ENCODE peak calls at places on chromosomes 11 and 22, in six cellular contexts. F, Z, G, A, O and B are unnamed samples.

GRCh38 chr11:94128171-94128745 is 383 bp upstream of the PANX1 start:
- DNase-seq in G (no peak), O (no peak), Z (no peak), F (peak), A (no peak), B (peak)

GRCh38 chr22:19121631-19122142 is 525 bp downstream of the DGCR2 start:
- DNase-seq in O (peak), Z (peak), A (peak), F (peak), G (peak), B (peak)

GRCh38 chr11:69417211-69418085 is 64.0 kb upstream of the LINC01488 start:
- DNase-seq in F (no peak), O (no peak), Z (no peak), G (no peak), A (no peak), B (no peak)

GRCh38 chr22:41401781-41402648 is 20.3 kb downstream of the TEF start:
- DNase-seq in A (peak), G (peak), F (no peak), Z (no peak), O (peak), B (peak)

GRCh38 chr11:69941546-69942332 is 122.5 kb upstream of the FGF3 start:
- DNase-seq in F (no peak), A (peak), O (no peak), G (no peak), Z (no peak), B (no peak)

GRCh38 chr11:65047581-65048422 is 6.8 kb downstream of the SAC3D1 start:
- DNase-seq in F (peak), O (peak), A (no peak), Z (no peak), G (no peak), B (peak)

GRCh38 chr11:103903621-103904323 is 132.7 kb upstream of the DDI1 start:
- DNase-seq in A (no peak), O (no peak), Z (peak), F (no peak), G (no peak), B (no peak)

GRCh38 chr11:9203715-9204311 is 61.3 kb downstream of the DENND5A start:
- DNase-seq in A (no peak), Z (no peak), F (no peak), G (no peak), O (no peak), B (no peak)

GRCh38 chr11:123543796-123544195 is 110.6 kb downstream of the SCN3B start:
- DNase-seq in Z (no peak), F (no peak), G (peak), O (no peak), A (no peak), B (no peak)

GRCh38 chr22:38694049-38694448 is 6.7 kb downstream of the JOSD1 start:
- DNase-seq in Z (no peak), A (no peak), O (no peak), F (no peak), G (no peak), B (no peak)

GRCh38 chr11:57368106-57368826 is 12.7 kb downstream of the PRG3 start:
- DNase-seq in F (no peak), O (peak), A (no peak), G (peak), Z (no peak), B (no peak)

GRCh38 chr22:42412744-42413220 is 19.4 kb downstream of the NFAM1 start:
- DNase-seq in Z (no peak), A (no peak), F (no peak), O (no peak), G (no peak), B (peak)

GRCh38 chr22:48701296-48702030 is 1126.2 kb downstream of the BRD1 start:
- DNase-seq in A (peak), Z (no peak), F (no peak), G (no peak), O (no peak), B (no peak)

GRCh38 chr11:80606726-80607125 is 1165.9 kb upstream of the TENM4 start:
- DNase-seq in Z (no peak), O (no peak), G (no peak), F (no peak), A (no peak), B (no peak)

GRCh38 chr22:35380537-35381423 is at the start of gene HMOX1:
- DNase-seq in F (peak), O (peak), Z (peak), G (peak), A (peak), B (peak)

GRCh38 chr11:85423331-85423730 is 203.8 kb downstream of the DLG2 start:
- DNase-seq in G (no peak), O (no peak), F (no peak), Z (no peak), A (peak), B (no peak)

GRCh38 chr22:49853981-49854791 is 542 bp downstream of the ZBED4 start:
- DNase-seq in G (peak), F (peak), Z (peak), A (peak), O (peak), B (peak)

GRCh38 chr22:20430641-20431519 is 6.7 kb downstream of the SCARF2 start:
- DNase-seq in A (peak), G (peak), Z (peak), O (peak), F (peak), B (no peak)

GRCh38 chr22:23523746-23524145 is 56.3 kb downstream of the IGLL1 start:
- DNase-seq in F (no peak), A (no peak), G (no peak), O (no peak), Z (no peak), B (peak)

GRCh38 chr11:20156280-20156875 is 3.9 kb downstream of the DBX1 start:
- DNase-seq in F (peak), Z (no peak), A (peak), O (no peak), G (no peak), B (no peak)

GRCh38 chr11:8814209-8814922 is 96.6 kb upstream of the AKIP1 start:
- DNase-seq in O (no peak), A (no peak), G (peak), Z (no peak), F (peak), B (no peak)

GRCh38 chr11:119478711-119479285 is 55.8 kb upstream of the THY1 start:
- DNase-seq in O (no peak), Z (no peak), A (no peak), F (no peak), G (no peak), B (no peak)

GRCh38 chr22:27213291-27213690 is 555.9 kb downstream of the MIAT start:
- DNase-seq in O (no peak), F (no peak), G (no peak), Z (no peak), A (no peak), B (no peak)

GRCh38 chr22:33163815-33164214 is 105.6 kb upstream of the SYN3 start:
- DNase-seq in G (no peak), Z (no peak), F (no peak), A (no peak), O (no peak), B (no peak)

GRCh38 chr11:35343033-35343598 is 76.2 kb downstream of the SLC1A2 start:
- DNase-seq in G (no peak), A (no peak), O (no peak), Z (peak), F (no peak), B (no peak)